ENCODE peak calls at places on chromosomes 1 and 21, in four cellular contexts. N, W, G and M are unnamed samples.

GRCh38 chr21:36229181-36229580 is 72.6 kb downstream of the DOP1B start:
- DNase-seq in N (no peak), G (no peak), W (no peak), M (no peak)

GRCh38 chr1:13749543-13750307 is 49.7 kb downstream of the PRDM2 start:
- DNase-seq in G (no peak), W (no peak), N (no peak), M (peak)

GRCh38 chr1:110242731-110243130 is 32.6 kb downstream of the KCNC4 start:
- DNase-seq in G (no peak), W (no peak), N (no peak), M (no peak)

GRCh38 chr21:31251686-31252085 is 92.4 kb downstream of the TIAM1 start:
- DNase-seq in N (no peak), G (peak), W (no peak), M (no peak)

GRCh38 chr1:182166321-182166720 is 104.8 kb upstream of the ZNF648 start:
- DNase-seq in G (no peak), W (no peak), N (no peak), M (no peak)

GRCh38 chr1:4105300-4105880 is 205.3 kb upstream of the C1orf174 start:
- DNase-seq in N (no peak), G (no peak), W (no peak), M (no peak)

GRCh38 chr1:174966000-174966572 is 33.7 kb upstream of the CACYBP start:
- DNase-seq in G (no peak), W (no peak), N (no peak), M (no peak)

GRCh38 chr1:44012941-44013609 is 18.2 kb downstream of the SLC6A9 start:
- DNase-seq in G (no peak), N (no peak), W (no peak), M (no peak)

GRCh38 chr1:114453361-114453784 is 57.6 kb downstream of the TRIM33 start:
- DNase-seq in G (no peak), N (no peak), W (no peak), M (peak)

GRCh38 chr1:7366955-7367665 is 404.0 kb upstream of the VAMP3 start:
- DNase-seq in N (no peak), W (no peak), G (no peak), M (no peak)

GRCh38 chr1:159939603-159940002 is 5.8 kb downstream of the IGSF9 start:
- DNase-seq in G (no peak), W (no peak), N (no peak), M (no peak)

GRCh38 chr1:29211086-29212030 is 19.4 kb downstream of the MECR start:
- DNase-seq in G (no peak), N (no peak), W (no peak), M (no peak)

GRCh38 chr1:114134518-114134917 is 19.2 kb downstream of the SYT6 start:
- DNase-seq in W (no peak), N (no peak), G (no peak), M (peak)

GRCh38 chr1:26961826-26962225 is 1.6 kb upstream of the KDF1 start:
- DNase-seq in W (no peak), G (no peak), N (no peak), M (peak)

GRCh38 chr1:35269190-35269988 is 880 bp downstream of the ZMYM4 start:
- DNase-seq in N (no peak), G (no peak), W (no peak), M (no peak)

GRCh38 chr1:211589782-211590721 is 11.1 kb upstream of the SLC30A1 start:
- DNase-seq in W (no peak), N (no peak), G (no peak), M (no peak)

GRCh38 chr1:27970401-27970800 is 10.6 kb downstream of the XKR8 start:
- DNase-seq in G (no peak), W (no peak), N (no peak), M (no peak)

GRCh38 chr1:84122780-84123382 is 21.2 kb upstream of the PRKACB start:
- DNase-seq in W (no peak), G (peak), N (peak), M (peak)

GRCh38 chr1:32755098-32755809 is 52.7 kb upstream of the SYNC start:
- DNase-seq in G (no peak), W (no peak), N (no peak), M (no peak)

GRCh38 chr1:17903386-17903785 is 148.3 kb downstream of the ACTL8 start:
- DNase-seq in N (no peak), W (no peak), G (no peak), M (peak)

GRCh38 chr1:2415801-2416208 is 3.4 kb upstream of the PEX10 start:
- DNase-seq in N (no peak), W (no peak), G (no peak), M (no peak)

GRCh38 chr1:218479436-218480115 is 134.4 kb downstream of the TGFB2 start:
- DNase-seq in G (no peak), W (no peak), N (no peak), M (peak)

GRCh38 chr1:20209471-20209870 is 23.2 kb upstream of the PLA2G2C start:
- DNase-seq in G (no peak), W (no peak), N (no peak), M (no peak)

GRCh38 chr1:107877092-107877491 is 87.9 kb downstream of the VAV3 start:
- DNase-seq in N (no peak), W (no peak), G (no peak), M (no peak)

GRCh38 chr1:185775505-185775904 is 41.3 kb downstream of the HMCN1 start:
- DNase-seq in G (no peak), N (no peak), W (no peak), M (no peak)

GRCh38 chr1:78437393-78437792 is 53.4 kb upstream of the PTGFR start:
- DNase-seq in W (no peak), N (no peak), G (no peak), M (no peak)

GRCh38 chr21:35603471-35603870 is 456.9 kb downstream of the SETD4 start:
- DNase-seq in G (no peak), W (no peak), N (no peak), M (no peak)

GRCh38 chr1:2518528-2518927 is 7.9 kb downstream of the PANK4 start:
- DNase-seq in N (no peak), G (no peak), W (no peak), M (no peak)

GRCh38 chr21:36430841-36431240 is 45.6 kb downstream of the CHAF1B start:
- DNase-seq in G (no peak), W (no peak), N (no peak), M (no peak)

GRCh38 chr1:115929846-115930245 is 46.5 kb upstream of the SLC22A15 start:
- DNase-seq in G (peak), W (no peak), N (no peak), M (no peak)
- TF ChIP-seq ELF1 in G (no peak), W (no peak), N (no peak), M (no peak)

GRCh38 chr1:153395136-153395685 is 4.3 kb upstream of the S100A8 start:
- DNase-seq in G (no peak), N (no peak), W (no peak), M (no peak)
- TF ChIP-seq ELF1 in G (no peak), N (no peak), W (no peak), M (no peak)

DNA sequence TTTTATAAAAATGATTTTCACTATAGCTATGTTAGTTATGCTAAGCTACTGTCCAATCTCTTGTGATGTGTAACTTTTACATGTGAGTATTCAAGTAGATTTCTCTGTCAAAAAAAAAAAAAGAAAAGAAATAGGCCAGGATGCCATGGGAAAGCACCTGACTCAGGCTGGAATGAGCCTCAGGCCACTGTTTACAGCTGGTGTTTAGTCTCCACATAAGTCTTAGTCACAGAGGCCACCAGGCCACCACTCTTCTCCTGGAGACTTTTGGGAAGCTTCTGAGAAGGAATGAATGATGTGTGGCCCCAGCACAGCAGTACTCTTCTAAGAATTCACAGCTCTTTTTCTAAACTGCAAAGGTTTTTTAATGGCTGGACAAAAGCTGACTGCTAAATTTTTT is 48.9 kb downstream of the CHML start:
- DNase-seq in N (peak), W (no peak), G (no peak), M (no peak)
- TF ChIP-seq ELF1 in N (no peak), W (no peak), G (no peak), M (no peak)

GRCh38 chr1:151130837-151131586 is 15.4 kb downstream of the SEMA6C start:
- DNase-seq in W (no peak), N (peak), G (peak), M (no peak)
- TF ChIP-seq ELF1 in W (no peak), N (no peak), G (no peak), M (no peak)

DNA sequence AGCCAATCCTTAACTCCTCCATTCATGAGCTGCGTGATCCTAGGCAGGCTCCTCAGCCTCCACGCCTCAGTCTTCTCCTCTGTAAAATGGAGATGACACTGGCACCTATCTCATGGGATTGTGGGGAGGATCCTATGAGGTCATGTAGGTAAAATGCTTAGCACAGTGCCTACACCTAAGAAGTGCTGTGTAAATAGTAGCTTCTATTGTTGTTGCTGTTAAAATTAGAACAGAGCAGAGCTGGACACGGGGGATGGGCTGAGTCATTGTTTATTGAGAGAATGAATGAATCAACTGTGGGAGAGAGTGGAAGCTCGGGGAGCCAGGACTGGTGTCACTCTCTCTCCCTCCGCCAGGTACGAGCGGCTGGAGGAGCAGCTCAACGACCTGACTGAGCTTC is 43.0 kb downstream of the TMCC2 start:
- DNase-seq in W (peak), G (no peak), N (peak), M (peak)
- TF ChIP-seq ELF1 in W (no peak), G (no peak), N (no peak), M (no peak)

GRCh38 chr1:42777860-42778259 is 6.9 kb upstream of the TMEM269 start:
- DNase-seq in G (peak), W (no peak), N (peak), M (peak)
- TF ChIP-seq ELF1 in G (no peak), W (no peak), N (no peak), M (no peak)

GRCh38 chr1:226617109-226617508 is 68.5 kb downstream of the STUM start:
- DNase-seq in G (no peak), W (no peak), N (no peak), M (no peak)
- TF ChIP-seq ELF1 in G (no peak), W (no peak), N (no peak), M (no peak)

GRCh38 chr1:91650764-91651163 is 150.1 kb downstream of the CDC7 start:
- DNase-seq in W (no peak), G (no peak), N (no peak), M (no peak)
- TF ChIP-seq ELF1 in W (no peak), G (no peak), N (no peak), M (no peak)

GRCh38 chr1:197948926-197949899 is 32.0 kb downstream of the LHX9 start:
- DNase-seq in N (no peak), G (no peak), W (no peak), M (no peak)
- TF ChIP-seq ELF1 in N (no peak), G (no peak), W (no peak), M (no peak)

DNA sequence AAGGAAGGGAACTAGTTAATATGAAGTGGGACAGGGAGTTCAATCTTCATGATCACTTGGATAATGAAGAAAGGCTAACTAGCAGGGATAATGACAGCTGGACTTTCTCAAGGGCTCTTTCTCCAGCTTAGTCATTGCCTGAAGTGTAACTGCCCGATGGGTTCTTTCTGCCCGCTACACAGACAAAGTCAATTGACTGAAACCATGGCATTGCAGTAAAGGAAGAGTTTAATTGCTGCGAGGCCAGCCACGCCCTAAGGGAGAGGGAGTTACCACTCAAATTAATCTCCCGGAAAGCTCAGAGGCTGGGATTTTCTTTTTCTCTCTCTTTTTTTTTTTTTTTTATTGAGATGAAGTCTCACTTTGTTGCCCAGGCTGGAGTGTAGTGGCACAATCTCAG is 16.6 kb upstream of the SLC2A5 start:
- DNase-seq in N (no peak), G (no peak), W (no peak), M (no peak)
- TF ChIP-seq ELF1 in N (no peak), G (no peak), W (no peak), M (no peak)